ENCODE peak calls at places on chromosomes 7 and 10, in four cellular contexts. B, M, D and K are unnamed samples.

GRCh38 chr10:75127481-75127880 is 16.0 kb downstream of the SAMD8 start:
- DNase-seq in B (no peak), M (no peak), D (no peak), K (no peak)

GRCh38 chr7:48832303-48832845 is 92.0 kb upstream of the CDC14C start:
- DNase-seq in B (no peak), M (no peak), D (no peak), K (no peak)

GRCh38 chr10:30984563-30985328 is 46.9 kb downstream of the ZNF438 start:
- DNase-seq in B (no peak), M (no peak), D (no peak), K (no peak)

GRCh38 chr7:91517408-91517807 is 253.2 kb downstream of the FZD1 start:
- DNase-seq in B (no peak), M (no peak), D (no peak), K (no peak)

GRCh38 chr7:25028370-25028971 is 48.5 kb upstream of the OSBPL3 start:
- DNase-seq in B (peak; percentile 41), M (no peak), D (no peak), K (no peak)

GRCh38 chr7:150869467-150869866 is 17.1 kb downstream of the AOC1 start:
- DNase-seq in B (no peak), M (no peak), D (no peak), K (no peak)

GRCh38 chr7:43385856-43386255 is 197.1 kb upstream of the STK17A start:
- DNase-seq in B (no peak), M (no peak), D (no peak), K (no peak)

GRCh38 chr10:1604246-1604645 is 133.1 kb downstream of the ADARB2 start:
- DNase-seq in B (no peak), M (no peak), D (no peak), K (no peak)

GRCh38 chr7:82605247-82605864 is 161.8 kb upstream of the CACNA2D1 start:
- DNase-seq in B (peak; percentile 37), M (no peak), D (peak; percentile 18), K (no peak)

GRCh38 chr10:37226524-37226923 is 101.1 kb downstream of the ANKRD30A start:
- DNase-seq in B (no peak), M (no peak), D (no peak), K (no peak)

GRCh38 chr10:32077896-32078295 is 21.7 kb upstream of the KIF5B start:
- DNase-seq in B (peak; percentile 38), M (peak; percentile 33), D (no peak), K (peak; percentile 63)

GRCh38 chr7:8442814-8443304 is 9.4 kb downstream of the NXPH1 start:
- DNase-seq in B (no peak), M (peak; percentile 25), D (no peak), K (peak; percentile 39)

GRCh38 chr7:35004531-35005096 is 32.7 kb downstream of the DPY19L1 start:
- DNase-seq in B (no peak), M (no peak), D (peak; percentile 71), K (no peak)

GRCh38 chr10:60135020-60135419 is 228.7 kb upstream of the CCDC6 start:
- DNase-seq in B (no peak), M (no peak), D (no peak), K (no peak)

GRCh38 chr7:112337892-112338291 is 112.4 kb upstream of the IFRD1 start:
- DNase-seq in B (no peak), M (no peak), D (no peak), K (no peak)

GRCh38 chr10:4170633-4171314 is 385.8 kb upstream of the KLF6 start:
- DNase-seq in B (no peak), M (no peak), D (no peak), K (no peak)

GRCh38 chr7:13414661-13415105 is 574.8 kb downstream of the ETV1 start:
- DNase-seq in B (no peak), M (no peak), D (no peak), K (no peak)

GRCh38 chr10:8009031-8009430 is 45.5 kb upstream of the GATA3 start:
- DNase-seq in B (no peak), M (no peak), D (no peak), K (no peak)

GRCh38 chr10:119537953-119538630 is 4.4 kb downstream of the RGS10 start:
- DNase-seq in B (no peak), M (no peak), D (no peak), K (no peak)

GRCh38 chr10:314381-314780 is 179.1 kb downstream of the ZMYND11 start:
- DNase-seq in B (no peak), M (no peak), D (no peak), K (no peak)

GRCh38 chr10:10333622-10334021 is 684.0 kb upstream of the CELF2 start:
- DNase-seq in B (no peak), M (no peak), D (no peak), K (no peak)

GRCh38 chr10:121661451-121661851 is 63.2 kb upstream of the FGFR2 start:
- DNase-seq in B (no peak), M (no peak), D (no peak), K (no peak)
- H3K4me3 ChIP-seq in B (no peak overlapping the region), M (no peak overlapping the region), D (no peak overlapping the region), K (no peak overlapping the region)

GRCh38 chr10:98432330-98432729 is 14.4 kb downstream of the HPS1 start:
- DNase-seq in B (no peak), M (no peak), D (no peak), K (no peak)

GRCh38 chr10:98436704-98437103 is 10.0 kb downstream of the HPS1 start:
- DNase-seq in B (no peak), M (no peak), D (no peak), K (no peak)

GRCh38 chr10:98435178-98435577 is 11.6 kb downstream of the HPS1 start:
- DNase-seq in B (no peak), M (no peak), D (no peak), K (no peak)

GRCh38 chr10:98433371-98433770 is 13.4 kb downstream of the HPS1 start:
- DNase-seq in B (no peak), M (no peak), D (no peak), K (no peak)

GRCh38 chr10:98433881-98434732 is 12.6 kb downstream of the HPS1 start:
- DNase-seq in B (no peak), M (no peak), D (no peak), K (no peak)
- H3K36me3 ChIP-seq in B (peaks cover 21% of the 10 kb centered on the region), M (peaks cover 89% of the 10 kb centered on the region), D (peaks cover 35% of the 10 kb centered on the region), K (peaks cover 68% of the 10 kb centered on the region)

GRCh38 chr10:86899670-86900276 is 57.6 kb downstream of the MMRN2 start:
- DNase-seq in B (peak; percentile 73), M (peak; percentile 69), D (peak; percentile 39), K (no peak)
- H3K27ac ChIP-seq in B (no peak overlapping the region), M (peak overlapping the region; percentile 39), D (no peak overlapping the region), K (no peak overlapping the region)

GRCh38 chr7:2450198-2451107 is 25.7 kb downstream of the GRIFIN start:
- DNase-seq in B (no peak), M (no peak), D (no peak), K (no peak)

GRCh38 chr7:2451171-2452073 is 24.8 kb downstream of the GRIFIN start:
- DNase-seq in B (peak; percentile 71), M (peak; percentile 74), D (peak; percentile 61), K (peak; percentile 92)

GRCh38 chr7:2452643-2453270 is 23.4 kb downstream of the GRIFIN start:
- DNase-seq in B (no peak), M (no peak), D (no peak), K (no peak)

GRCh38 chr7:2446676-2447075 is 29.5 kb downstream of the GRIFIN start:
- DNase-seq in B (no peak), M (no peak), D (no peak), K (no peak)

GRCh38 chr7:2452074-2452507 is 24.1 kb downstream of the GRIFIN start:
- DNase-seq in B (no peak), M (no peak), D (no peak), K (no peak)
- H3K4me3 ChIP-seq in B (no peak overlapping the region), M (peak overlapping the region; percentile 33), D (no peak overlapping the region), K (peak overlapping the region; percentile 72)

DNA sequence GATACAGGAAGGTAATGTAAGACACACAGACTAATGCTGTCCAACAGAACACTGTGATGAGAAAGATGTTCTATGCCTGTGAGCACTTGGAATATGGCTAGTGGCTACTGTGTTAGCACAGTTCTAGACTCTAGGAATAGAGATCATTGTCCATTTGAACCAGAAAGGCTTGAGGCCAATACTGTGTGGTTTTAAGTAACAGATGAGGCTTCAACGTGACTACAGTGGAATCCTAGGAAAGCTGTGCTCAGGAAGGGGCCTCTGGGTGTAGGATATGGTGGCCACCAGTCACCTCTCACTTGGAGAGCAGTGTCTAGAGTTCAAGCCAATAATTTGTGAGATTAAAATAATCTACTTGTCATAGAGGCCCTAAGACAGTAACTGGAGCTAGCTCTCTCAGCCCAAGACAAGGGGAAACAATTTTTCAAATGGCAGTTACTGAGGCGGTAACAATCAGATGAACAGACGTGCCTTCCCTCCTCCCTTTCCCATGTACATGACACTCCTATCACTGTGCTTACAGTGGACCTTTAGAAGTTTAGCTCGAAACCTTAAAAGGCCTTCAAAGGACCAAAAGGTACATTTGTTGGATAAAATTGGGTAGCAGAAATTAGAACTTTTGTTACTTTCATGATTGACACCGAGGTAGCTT is 10.2 kb downstream of the ZDHHC16 start:
- DNase-seq in B (no peak), M (no peak), D (no peak), K (no peak)
- H3K36me3 ChIP-seq in B (peaks cover 23% of the 10 kb centered on the region), M (peaks cover 65% of the 10 kb centered on the region), D (peaks cover 59% of the 10 kb centered on the region), K (peaks cover 88% of the 10 kb centered on the region)

GRCh38 chr7:101402835-101403234 is 40.2 kb downstream of the COL26A1 start:
- DNase-seq in B (no peak), M (no peak), D (no peak), K (no peak)

GRCh38 chr7:101400751-101401150 is 38.1 kb downstream of the COL26A1 start:
- DNase-seq in B (no peak), M (no peak), D (no peak), K (no peak)

GRCh38 chr7:101399759-101400158 is 37.1 kb downstream of the COL26A1 start:
- DNase-seq in B (no peak), M (no peak), D (no peak), K (no peak)

GRCh38 chr7:101402081-101402779 is 39.6 kb downstream of the COL26A1 start:
- DNase-seq in B (no peak), M (no peak), D (no peak), K (no peak)

GRCh38 chr7:101401390-101402080 is 38.9 kb downstream of the COL26A1 start:
- DNase-seq in B (no peak), M (no peak), D (no peak), K (no peak)
- H3K27ac ChIP-seq in B (no peak overlapping the region), M (no peak overlapping the region), D (peak overlapping the region; percentile 2), K (no peak overlapping the region)

GRCh38 chr7:33643497-33643896 is 261.8 kb upstream of the BMPER start:
- DNase-seq in B (no peak), M (no peak), D (no peak), K (no peak)
- H3K4me3 ChIP-seq in B (no peak overlapping the region), M (no peak overlapping the region), D (no peak overlapping the region), K (no peak overlapping the region)